ENCODE peak calls at places on chromosomes 5 and 9, in eight cellular contexts. X is mammary epithelial cell, O is upper lobe of right lung, F is cardiac fibroblast, N is heart right ventricle, E is tibial artery, K is fibroblast of mammary gland, Q is colonic mucosa. W is an unnamed sample.

GRCh38 chr5:137487600-137487999 is 11.5 kb downstream of the SPOCK1 start:
- DNase-seq in X (no peak), O (no peak), F (peak), N (no peak), E (peak), K (peak), Q (no peak), W (no peak)

GRCh38 chr5:74205745-74206570 is 434.6 kb downstream of the ENC1 start:
- DNase-seq in X (no peak), O (no peak), F (peak), N (no peak), E (no peak), K (no peak), Q (no peak), W (no peak)

GRCh38 chr9:3337515-3337914 is 188.3 kb downstream of the RFX3 start:
- DNase-seq in X (peak), O (no peak), F (peak), N (no peak), E (no peak), K (peak), Q (no peak), W (no peak)

GRCh38 chr9:110768887-110769286 is 100.3 kb downstream of the MUSK start:
- DNase-seq in X (no peak), O (no peak), F (no peak), N (no peak), E (no peak), K (no peak), Q (no peak), W (no peak)

GRCh38 chr9:136618578-136619547 is 43.9 kb upstream of the EGFL7 start:
- DNase-seq in X (no peak), O (peak), F (no peak), N (peak), E (no peak), K (no peak), Q (peak), W (no peak)

GRCh38 chr5:111461261-111461671 is 51.1 kb downstream of the STARD4 start:
- DNase-seq in X (peak), O (no peak), F (no peak), N (no peak), E (no peak), K (peak), Q (no peak), W (peak)

GRCh38 chr5:157857821-157858526 is 971 bp downstream of the CLINT1 start:
- DNase-seq in X (peak), O (no peak), F (peak), N (no peak), E (no peak), K (peak), Q (no peak), W (no peak)

GRCh38 chr5:111942661-111943401 is 185.8 kb upstream of the NREP start:
- DNase-seq in X (no peak), O (no peak), F (peak), N (no peak), E (no peak), K (peak), Q (no peak), W (no peak)

GRCh38 chr5:110072646-110073045 is 382.9 kb downstream of the MAN2A1 start:
- DNase-seq in X (no peak), O (no peak), F (no peak), N (no peak), E (no peak), K (no peak), Q (no peak), W (no peak)

GRCh38 chr5:157708866-157709265 is 22.4 kb upstream of the THG1L start:
- DNase-seq in X (no peak), O (no peak), F (no peak), N (no peak), E (no peak), K (no peak), Q (no peak), W (no peak)

GRCh38 chr9:127122176-127123151 is at the start of gene ANGPTL2:
- DNase-seq in X (peak), O (peak), F (peak), N (peak), E (peak), K (peak), Q (peak), W (peak)

GRCh38 chr5:180050106-180050929 is 21.2 kb downstream of the RNF130 start:
- DNase-seq in X (no peak), O (no peak), F (no peak), N (no peak), E (no peak), K (no peak), Q (peak), W (no peak)

GRCh38 chr5:116044073-116044472 is 11.8 kb downstream of the ARL14EPL start:
- DNase-seq in X (no peak), O (no peak), F (no peak), N (no peak), E (no peak), K (no peak), Q (no peak), W (no peak)

GRCh38 chr5:134139891-134140469 is 25.5 kb downstream of the TCF7 start:
- DNase-seq in X (no peak), O (peak), F (no peak), N (no peak), E (no peak), K (no peak), Q (no peak), W (no peak)

GRCh38 chr5:7039058-7039457 is 325.8 kb downstream of the TENT4A start:
- DNase-seq in X (no peak), O (no peak), F (no peak), N (no peak), E (no peak), K (no peak), Q (no peak), W (no peak)

GRCh38 chr9:16267336-16268036 is 603.0 kb downstream of the BNC2 start:
- DNase-seq in X (no peak), O (no peak), F (peak), N (no peak), E (no peak), K (peak), Q (peak), W (no peak)

GRCh38 chr9:109213300-109214121 is 46.5 kb upstream of the FRRS1L start:
- DNase-seq in X (no peak), O (no peak), F (no peak), N (peak), E (no peak), K (no peak), Q (no peak), W (no peak)

GRCh38 chr5:171823269-171823668 is 37.7 kb downstream of the SMIM23 start:
- DNase-seq in X (no peak), O (no peak), F (no peak), N (no peak), E (no peak), K (no peak), Q (peak), W (no peak)

GRCh38 chr9:97557606-97558095 is 56.2 kb downstream of the TMOD1 start:
- DNase-seq in X (no peak), O (peak), F (peak), N (peak), E (peak), K (no peak), Q (peak), W (no peak)

GRCh38 chr5:104569621-104570020 is 1007.0 kb upstream of the NUDT12 start:
- DNase-seq in X (no peak), O (no peak), F (no peak), N (no peak), E (no peak), K (no peak), Q (no peak), W (no peak)

GRCh38 chr5:93572773-93573626 is 8.0 kb downstream of the NR2F1-AS1 start:
- DNase-seq in X (peak), O (no peak), F (no peak), N (no peak), E (no peak), K (no peak), Q (no peak), W (peak)

GRCh38 chr9:75985515-75985914 is 95.0 kb downstream of the PCSK5 start:
- DNase-seq in X (no peak), O (no peak), F (no peak), N (no peak), E (no peak), K (no peak), Q (no peak), W (no peak)

GRCh38 chr9:104506565-104506964 is 2.5 kb downstream of the OR13F1 start:
- DNase-seq in X (peak), O (no peak), F (no peak), N (no peak), E (no peak), K (no peak), Q (no peak), W (no peak)

GRCh38 chr5:105131045-105131444 is 1568.5 kb upstream of the NUDT12 start:
- DNase-seq in X (no peak), O (no peak), F (no peak), N (no peak), E (no peak), K (no peak), Q (no peak), W (no peak)

GRCh38 chr5:95818181-95819147 is 4.1 kb downstream of the GLRX start:
- DNase-seq in X (no peak), O (no peak), F (no peak), N (no peak), E (no peak), K (no peak), Q (no peak), W (no peak)

GRCh38 chr5:90881626-90882150 is 323.1 kb downstream of the ADGRV1 start:
- DNase-seq in X (no peak), O (no peak), F (no peak), N (no peak), E (no peak), K (no peak), Q (no peak), W (peak)

GRCh38 chr9:137280478-137281344 is 3.2 kb downstream of the TOR4A start:
- DNase-seq in X (no peak), O (peak), F (no peak), N (peak), E (no peak), K (no peak), Q (peak), W (peak)

GRCh38 chr5:173333900-173334685 is 5.9 kb upstream of the STC2 start:
- DNase-seq in X (peak), O (no peak), F (peak), N (no peak), E (no peak), K (peak), Q (no peak), W (no peak)

GRCh38 chr5:2861605-2862004 is 110.1 kb upstream of the IRX2 start:
- DNase-seq in X (no peak), O (no peak), F (no peak), N (no peak), E (no peak), K (no peak), Q (no peak), W (no peak)

GRCh38 chr5:140322751-140323731 is 20.1 kb upstream of the PFDN1 start:
- DNase-seq in X (peak), O (no peak), F (peak), N (peak), E (no peak), K (peak), Q (no peak), W (peak)

GRCh38 chr9:92564479-92564878 is 28.7 kb upstream of the ECM2 start:
- DNase-seq in X (no peak), O (no peak), F (no peak), N (no peak), E (no peak), K (peak), Q (no peak), W (no peak)

GRCh38 chr9:115777610-115778009 is 376.0 kb upstream of the PAPPA start:
- DNase-seq in X (no peak), O (no peak), F (no peak), N (no peak), E (no peak), K (no peak), Q (no peak), W (no peak)

GRCh38 chr5:14261856-14262611 is 118.9 kb downstream of the TRIO start:
- DNase-seq in X (no peak), O (no peak), F (no peak), N (no peak), E (no peak), K (no peak), Q (no peak), W (no peak)

GRCh38 chr5:378976-379742 is 57.6 kb downstream of the AHRR start:
- DNase-seq in X (no peak), O (peak), F (peak), N (no peak), E (peak), K (peak), Q (peak), W (no peak)

GRCh38 chr5:141392429-141393198 is at the start of gene PCDHGA8:
- DNase-seq in X (no peak), O (no peak), F (no peak), N (no peak), E (no peak), K (peak), Q (no peak), W (no peak)

GRCh38 chr5:134608555-134608954 is 24.1 kb downstream of the SAR1B start:
- DNase-seq in X (no peak), O (no peak), F (no peak), N (no peak), E (no peak), K (no peak), Q (no peak), W (no peak)

GRCh38 chr5:65803699-65804426 is 81.9 kb downstream of the NLN start:
- DNase-seq in X (no peak), O (no peak), F (no peak), N (no peak), E (no peak), K (no peak), Q (no peak), W (no peak)

GRCh38 chr9:137795156-137795666 is 82.4 kb upstream of the CACNA1B start:
- DNase-seq in X (no peak), O (no peak), F (no peak), N (no peak), E (no peak), K (no peak), Q (no peak), W (no peak)

GRCh38 chr9:414595-414994 is 199.9 kb downstream of the DOCK8 start:
- DNase-seq in X (no peak), O (no peak), F (no peak), N (no peak), E (no peak), K (no peak), Q (no peak), W (no peak)

GRCh38 chr5:32508806-32509805 is 64.6 kb upstream of the ZFR start:
- DNase-seq in X (no peak), O (no peak), F (no peak), N (no peak), E (no peak), K (peak), Q (no peak), W (no peak)

GRCh38 chr9:74683322-74683721 is 186.2 kb downstream of the RORB start:
- DNase-seq in X (no peak), O (no peak), F (no peak), N (no peak), E (no peak), K (no peak), Q (no peak), W (no peak)

DNA sequence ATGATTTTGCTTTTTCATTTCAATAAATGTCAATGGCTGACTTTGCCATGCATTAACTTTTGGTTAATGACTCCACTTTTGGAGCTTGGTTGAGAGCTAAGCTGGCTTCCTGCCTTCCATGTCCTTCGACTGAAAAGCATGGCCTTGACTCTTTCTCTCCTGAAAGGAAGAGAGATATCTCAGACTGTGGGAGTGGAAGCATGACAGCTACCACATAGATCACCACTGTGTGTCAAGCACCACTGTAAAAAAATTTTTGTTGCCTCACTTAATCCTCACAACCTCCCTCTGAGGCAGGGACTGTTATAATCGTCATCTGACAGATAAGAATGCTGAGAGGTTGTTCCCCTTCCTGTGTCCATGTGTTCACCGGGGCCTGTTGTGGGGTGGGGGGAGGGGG is 184.8 kb downstream of the RORB start:
- DNase-seq in X (no peak), O (no peak), F (no peak), N (no peak), E (no peak), K (no peak), Q (no peak), W (no peak)
- H3K4me3 ChIP-seq in X (no peak), O (no peak), F (no peak), N (no peak), E (no peak), K (no peak), Q (no peak), W (no peak)

DNA sequence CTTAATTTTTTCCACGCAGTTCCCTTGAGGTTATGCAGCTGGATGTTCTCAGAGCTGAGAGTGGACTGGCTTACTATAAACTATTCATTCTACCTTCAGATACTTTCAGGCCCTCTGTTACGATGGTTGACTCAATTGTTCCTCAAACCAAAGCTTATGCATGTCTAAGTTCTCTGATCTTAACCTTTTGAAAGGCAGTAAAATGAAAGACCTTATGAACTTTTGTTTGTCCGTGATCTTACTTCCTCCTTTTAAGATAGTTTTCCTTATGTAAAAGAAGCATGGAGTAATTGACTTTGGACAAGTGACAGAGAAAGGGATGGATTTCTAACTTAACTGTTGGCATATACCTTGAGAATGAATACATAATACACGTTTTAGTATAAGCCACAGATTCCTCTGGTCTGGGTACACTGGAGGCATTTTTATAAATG is 575.7 kb downstream of the PDE4D start:
- DNase-seq in X (no peak), O (no peak), F (no peak), N (no peak), E (no peak), K (no peak), Q (no peak), W (no peak)
- H3K4me3 ChIP-seq in X (no peak), O (no peak), F (no peak), N (no peak), E (no peak), K (no peak), Q (no peak), W (no peak)

DNA sequence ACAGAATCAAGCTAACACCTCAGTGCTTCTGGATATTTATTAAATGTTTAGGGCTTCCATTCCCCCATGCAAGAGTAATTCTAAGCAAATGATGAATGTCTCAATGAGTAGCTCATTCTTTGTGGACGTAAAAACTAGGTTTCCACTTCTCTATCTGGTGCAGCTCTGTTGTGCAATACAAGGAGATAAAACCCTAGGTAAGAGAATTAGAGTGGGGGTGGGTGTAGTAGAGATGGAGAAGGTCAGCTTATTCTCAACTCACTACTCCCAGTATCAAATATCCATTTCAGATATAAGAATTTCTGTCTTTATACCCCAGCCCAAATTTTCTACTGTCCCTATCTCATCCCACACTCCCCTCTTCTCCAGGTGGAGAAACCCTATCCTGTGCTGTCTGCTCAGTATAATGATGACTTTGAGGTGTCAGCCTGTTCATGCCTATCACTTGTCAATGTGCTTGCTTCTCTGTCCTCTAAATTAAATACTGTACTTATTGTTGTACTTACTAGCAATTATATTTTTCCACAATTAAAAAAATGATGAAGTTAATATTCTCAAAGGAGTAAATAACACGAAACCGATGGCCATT is 4.3 kb upstream of the FYB1 start:
- DNase-seq in X (no peak), O (no peak), F (no peak), N (no peak), E (no peak), K (no peak), Q (no peak), W (no peak)
- H3K4me3 ChIP-seq in X (no peak), O (no peak), F (no peak), N (no peak), E (no peak), K (no peak), Q (no peak), W (no peak)

GRCh38 chr5:62143268-62144229 is 162.5 kb upstream of the KIF2A start:
- DNase-seq in X (peak), O (no peak), F (peak), N (no peak), E (no peak), K (peak), Q (no peak), W (peak)

GRCh38 chr5:62149894-62150293 is 156.1 kb upstream of the KIF2A start:
- DNase-seq in X (no peak), O (no peak), F (no peak), N (no peak), E (no peak), K (no peak), Q (no peak), W (no peak)

GRCh38 chr5:62139741-62140140 is 166.3 kb upstream of the KIF2A start:
- DNase-seq in X (no peak), O (no peak), F (no peak), N (no peak), E (no peak), K (no peak), Q (no peak), W (no peak)

GRCh38 chr5:62142351-62142750 is 163.7 kb upstream of the KIF2A start:
- DNase-seq in X (no peak), O (no peak), F (no peak), N (no peak), E (no peak), K (no peak), Q (no peak), W (no peak)

GRCh38 chr5:62144395-62145022 is 161.5 kb upstream of the KIF2A start:
- DNase-seq in X (peak), O (no peak), F (peak), N (no peak), E (no peak), K (peak), Q (no peak), W (no peak)
- H3K4me3 ChIP-seq in X (no peak), O (no peak), F (no peak), N (no peak), E (no peak), K (no peak), Q (no peak), W (no peak)

GRCh38 chr5:59783264-59783663 is 110.3 kb downstream of the PDE4D start:
- DNase-seq in X (no peak), O (no peak), F (no peak), N (no peak), E (no peak), K (no peak), Q (no peak), W (no peak)
- H3K4me3 ChIP-seq in X (no peak), O (no peak), F (no peak), N (no peak), E (no peak), K (no peak), Q (no peak), W (no peak)

GRCh38 chr9:84974258-84974657 is 304.7 kb downstream of the NTRK2 start:
- DNase-seq in X (no peak), O (no peak), F (no peak), N (no peak), E (no peak), K (no peak), Q (no peak), W (no peak)

GRCh38 chr9:84970432-84970831 is 300.9 kb downstream of the NTRK2 start:
- DNase-seq in X (peak), O (no peak), F (no peak), N (no peak), E (no peak), K (no peak), Q (peak), W (no peak)

GRCh38 chr9:84966876-84967830 is 297.6 kb downstream of the NTRK2 start:
- DNase-seq in X (no peak), O (no peak), F (no peak), N (no peak), E (no peak), K (no peak), Q (no peak), W (peak)

GRCh38 chr9:84969736-84970135 is 300.2 kb downstream of the NTRK2 start:
- DNase-seq in X (no peak), O (no peak), F (no peak), N (no peak), E (no peak), K (no peak), Q (no peak), W (no peak)

GRCh38 chr9:84969084-84969483 is 299.6 kb downstream of the NTRK2 start:
- DNase-seq in X (peak), O (no peak), F (no peak), N (no peak), E (no peak), K (no peak), Q (no peak), W (no peak)
- H3K4me3 ChIP-seq in X (no peak), O (no peak), F (no peak), N (no peak), E (no peak), K (no peak), Q (no peak), W (no peak)

GRCh38 chr9:38437193-38437823 is 13.1 kb upstream of the IGFBPL1 start:
- DNase-seq in X (no peak), O (no peak), F (peak), N (no peak), E (no peak), K (no peak), Q (peak), W (no peak)
- H3K4me3 ChIP-seq in X (no peak), O (no peak), F (no peak), N (no peak), E (no peak), K (no peak), Q (no peak), W (no peak)